ENCODE peak calls at places on chromosome 20, in six cellular contexts. O is mesendoderm, Q is adipocyte, Y is endothelial cell of umbilical vein, C is H9, V is GM23248. S is an unnamed sample.

GRCh38 chr20:25041813-25042530 is 16.0 kb downstream of the ACSS1 start:
- DNase-seq in O (no peak), Q (no peak), Y (no peak), C (no peak), V (no peak), S (no peak)

GRCh38 chr20:59703046-59703445 is 98.7 kb downstream of the PHACTR3 start:
- DNase-seq in O (no peak), Q (no peak), Y (no peak), C (no peak), V (peak; percentile 16), S (no peak)

GRCh38 chr20:1422756-1423155 is 29.9 kb upstream of the FKBP1A start:
- DNase-seq in O (peak; percentile 90), Q (no peak), Y (no peak), C (no peak), V (no peak), S (no peak)

GRCh38 chr20:23125159-23125558 is 39.0 kb upstream of the CD93 start:
- DNase-seq in O (no peak), Q (no peak), Y (no peak), C (no peak), V (no peak), S (no peak)

GRCh38 chr20:61448396-61448795 is 196.3 kb downstream of the CDH4 start:
- DNase-seq in O (no peak), Q (no peak), Y (no peak), C (no peak), V (no peak), S (no peak)

GRCh38 chr20:47810116-47810672 is 24.9 kb upstream of the SULF2 start:
- DNase-seq in O (no peak), Q (no peak), Y (no peak), C (no peak), V (no peak), S (no peak)

GRCh38 chr20:24027229-24027628 is 38.6 kb upstream of the GGTLC1 start:
- DNase-seq in O (no peak), Q (no peak), Y (peak; percentile 90), C (no peak), V (peak; percentile 4), S (no peak)

GRCh38 chr20:11712611-11713160 is 205.0 kb upstream of the BTBD3 start:
- DNase-seq in O (no peak), Q (no peak), Y (no peak), C (no peak), V (no peak), S (no peak)

GRCh38 chr20:23125625-23126191 is 39.6 kb upstream of the CD93 start:
- DNase-seq in O (no peak), Q (peak; percentile 62), Y (no peak), C (no peak), V (peak; percentile 73), S (no peak)

GRCh38 chr20:13212750-13213149 is 8.3 kb upstream of the ISM1 start:
- DNase-seq in O (no peak), Q (peak; percentile 48), Y (no peak), C (no peak), V (peak; percentile 85), S (no peak)

GRCh38 chr20:62120990-62121775 is 1.1 kb upstream of the LSM14B start:
- DNase-seq in O (no peak), Q (peak; percentile 72), Y (no peak), C (no peak), V (peak; percentile 86), S (no peak)

GRCh38 chr20:288956-289692 is 1.4 kb downstream of the C20orf96 start:
- DNase-seq in O (no peak), Q (no peak), Y (peak; percentile 23), C (no peak), V (no peak), S (no peak)

GRCh38 chr20:1907586-1907985 is 12.4 kb downstream of the SIRPA start:
- DNase-seq in O (no peak), Q (peak; percentile 19), Y (no peak), C (no peak), V (peak; percentile 75), S (no peak)

GRCh38 chr20:47144463-47144862 is 212.0 kb downstream of the ZMYND8 start:
- DNase-seq in O (no peak), Q (no peak), Y (no peak), C (no peak), V (no peak), S (no peak)

GRCh38 chr20:18679020-18679419 is 91.2 kb downstream of the DTD1 start:
- DNase-seq in O (peak; percentile 42), Q (no peak), Y (no peak), C (no peak), V (peak; percentile 4), S (no peak)

GRCh38 chr20:7629880-7630279 is 310.4 kb downstream of the HAO1 start:
- DNase-seq in O (no peak), Q (no peak), Y (no peak), C (no peak), V (peak; percentile 50), S (no peak)

DNA sequence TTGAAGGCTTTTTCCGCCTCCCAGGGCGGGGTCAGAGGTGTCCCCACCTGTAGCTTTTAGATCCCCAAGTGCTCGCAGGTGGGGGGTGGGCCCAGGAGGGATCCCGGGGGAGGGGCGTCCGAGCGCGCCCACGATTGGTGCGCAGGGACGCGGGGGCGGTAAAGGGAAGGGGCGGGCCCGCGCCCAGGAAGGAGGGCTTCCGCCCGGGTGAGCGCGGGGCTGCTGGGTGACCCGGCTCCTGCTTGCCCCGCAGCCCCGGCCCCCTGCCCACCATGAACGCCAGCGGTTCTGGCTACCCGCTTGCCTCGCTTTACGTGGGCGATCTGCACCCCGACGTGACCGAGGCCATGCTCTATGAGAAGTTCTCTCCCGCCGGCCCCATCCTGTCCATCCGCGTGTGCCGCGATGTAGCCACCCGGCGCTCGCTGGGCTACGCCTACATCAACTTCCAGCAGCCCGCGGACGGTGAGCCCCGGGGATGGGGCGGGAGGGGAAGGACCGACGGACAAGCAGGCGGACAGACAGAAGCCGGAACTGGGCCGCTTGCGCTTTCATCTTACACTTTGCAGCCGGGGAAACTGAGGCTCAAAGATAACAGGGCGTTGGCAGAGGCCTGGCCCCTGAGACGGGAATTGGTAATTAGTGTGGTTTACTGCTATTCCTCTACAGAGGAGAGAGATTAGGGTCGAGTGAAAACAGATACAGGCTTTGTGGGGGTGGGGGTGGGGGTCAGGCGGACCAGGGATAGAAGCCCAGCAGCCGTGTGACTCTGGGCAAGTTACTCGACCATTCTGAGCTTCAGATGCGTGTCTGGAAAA is at the start of gene PABPC1L:
- DNase-seq in O (peak; percentile 93), Q (peak; percentile 79), Y (no peak), C (peak; percentile 96), V (peak; percentile 85), S (peak; percentile 96)
- H3K9ac ChIP-seq in O (peak within 1 kb of the TSS; percentile 90), Q (peak within 1 kb of the TSS; percentile 81), Y (peak within 1 kb of the TSS; percentile 15), C (peak within 1 kb of the TSS; percentile 71), V (peak within 1 kb of the TSS; percentile 75), S (peak within 1 kb of the TSS; percentile 62)

GRCh38 chr20:63441777-63442493 is 30.5 kb downstream of the KCNQ2 start:
- DNase-seq in O (peak; percentile 76), Q (peak; percentile 52), Y (peak; percentile 41), C (peak; percentile 74), V (peak; percentile 66), S (peak; percentile 93)

GRCh38 chr20:63438121-63438520 is 34.3 kb downstream of the KCNQ2 start:
- DNase-seq in O (no peak), Q (no peak), Y (no peak), C (no peak), V (no peak), S (no peak)

GRCh38 chr20:63440366-63440955 is 32.0 kb downstream of the KCNQ2 start:
- DNase-seq in O (no peak), Q (no peak), Y (no peak), C (no peak), V (no peak), S (no peak)

GRCh38 chr20:63441136-63441776 is 31.2 kb downstream of the KCNQ2 start:
- DNase-seq in O (no peak), Q (no peak), Y (no peak), C (no peak), V (no peak), S (no peak)

DNA sequence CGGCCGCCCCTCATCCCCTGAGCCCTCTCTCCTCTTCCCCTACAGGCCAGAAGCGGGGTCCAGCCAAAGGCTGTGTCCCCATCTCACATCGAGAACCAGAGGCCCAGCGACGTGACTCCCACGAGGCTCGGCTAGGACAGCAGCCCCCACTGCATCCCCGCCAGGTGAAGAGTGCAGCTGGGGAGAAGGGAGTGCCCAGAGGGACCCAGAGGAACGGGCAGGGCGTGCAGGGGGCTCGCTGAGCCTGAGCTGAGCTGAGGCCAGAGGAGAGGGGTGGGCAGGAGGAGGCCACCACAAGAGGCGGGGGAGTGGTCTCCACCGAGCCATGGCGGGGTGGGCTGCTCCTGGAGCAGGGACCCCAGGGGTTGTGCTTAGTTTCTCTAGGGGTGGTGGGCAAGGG is 32.6 kb downstream of the KCNQ2 start:
- DNase-seq in O (no peak), Q (no peak), Y (no peak), C (no peak), V (no peak), S (no peak)
- H3K27me3 ChIP-seq in O (no peaks in the 10 kb centered on the region), Q (peaks cover 17% of the 10 kb centered on the region), Y (no peaks in the 10 kb centered on the region), C (no peaks in the 10 kb centered on the region), V (peaks cover 18% of the 10 kb centered on the region), S (no peaks in the 10 kb centered on the region)

DNA sequence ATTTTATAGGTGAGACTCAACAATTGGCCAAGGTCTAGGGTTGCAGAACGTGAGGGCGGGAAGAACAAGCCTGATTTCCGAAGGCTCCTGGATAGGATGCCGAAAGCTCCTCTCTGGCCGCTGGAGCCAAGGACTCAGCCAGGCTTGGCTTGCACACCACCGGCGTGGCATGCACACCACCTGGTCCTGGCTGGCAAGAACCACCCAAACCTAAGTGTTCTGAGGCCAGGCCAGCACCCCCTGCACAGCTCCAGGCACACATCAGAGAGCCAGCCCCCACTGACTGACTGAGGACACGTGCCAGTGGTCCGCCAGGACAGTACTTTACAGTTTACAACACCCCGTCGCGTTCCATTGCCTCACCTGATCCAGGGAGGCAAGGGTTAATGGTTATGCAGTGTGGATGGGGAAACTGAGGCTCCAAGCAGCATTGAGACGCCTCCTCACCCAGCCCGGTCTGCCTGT is 414 bp downstream of the TGM2 start:
- DNase-seq in O (no peak), Q (no peak), Y (no peak), C (no peak), V (no peak), S (no peak)
- H3K9ac ChIP-seq in O (peak overlapping the region; percentile 24), Q (no peak overlapping the region), Y (peak overlapping the region; percentile 86), C (no peak overlapping the region), V (peak overlapping the region; percentile 32), S (no peak overlapping the region)

GRCh38 chr20:63823691-63824311 is 7.3 kb downstream of the ZBTB46 start:
- DNase-seq in O (no peak), Q (no peak), Y (no peak), C (no peak), V (no peak), S (no peak)
- H3K27me3 ChIP-seq in O (no peaks in the 10 kb centered on the region), Q (peaks cover 26% of the 10 kb centered on the region), Y (peaks cover 9% of the 10 kb centered on the region), C (no peaks in the 10 kb centered on the region), V (no peaks in the 10 kb centered on the region), S (no peaks in the 10 kb centered on the region)